ENCODE peak calls at places on chromosomes 12 and 14, in five cellular contexts. T is AG09309, H is OCI-LY7, B is vagina, F is GM23338. M is an unnamed sample.

GRCh38 chr12:72264548-72265175 is 7.5 kb upstream of the TRHDE start:
- DNase-seq in T (no peak), H (peak), B (no peak), F (peak), M (no peak)

GRCh38 chr12:11771356-11771755 is 121.9 kb downstream of the ETV6 start:
- DNase-seq in T (no peak), H (no peak), B (no peak), F (peak), M (peak)

GRCh38 chr14:103545219-103545914 is 16.4 kb downstream of the TRMT61A start:
- DNase-seq in T (no peak), H (no peak), B (no peak), F (no peak), M (no peak)

GRCh38 chr14:89401783-89402182 is 15.2 kb downstream of the FOXN3 start:
- DNase-seq in T (no peak), H (no peak), B (no peak), F (no peak), M (no peak)

GRCh38 chr14:28771168-28771567 is 4.6 kb downstream of the FOXG1 start:
- DNase-seq in T (no peak), H (no peak), B (no peak), F (no peak), M (no peak)

GRCh38 chr14:54738009-54738408 is 164.6 kb downstream of the GCH1 start:
- DNase-seq in T (no peak), H (no peak), B (no peak), F (no peak), M (no peak)

GRCh38 chr14:39251547-39251946 is 17.8 kb downstream of the MIA2 start:
- DNase-seq in T (no peak), H (no peak), B (no peak), F (no peak), M (no peak)

GRCh38 chr12:14396071-14396470 is 30.6 kb downstream of the ATF7IP start:
- DNase-seq in T (no peak), H (peak), B (no peak), F (no peak), M (no peak)

GRCh38 chr14:50359631-50360030 is 37.0 kb downstream of the CDKL1 start:
- DNase-seq in T (no peak), H (no peak), B (no peak), F (no peak), M (no peak)

GRCh38 chr14:71668186-71668912 is 263.9 kb upstream of the RGS6 start:
- DNase-seq in T (no peak), H (no peak), B (no peak), F (no peak), M (no peak)

GRCh38 chr14:55889124-55889523 is 229.1 kb upstream of the PELI2 start:
- DNase-seq in T (no peak), H (no peak), B (no peak), F (no peak), M (no peak)

GRCh38 chr12:103839103-103839502 is 1.9 kb downstream of the NT5DC3 start:
- DNase-seq in T (no peak), H (no peak), B (no peak), F (no peak), M (no peak)
- H3K4me3 ChIP-seq in T (no peak), H (no peak), B (no peak), F (peak), M (peak)

DNA sequence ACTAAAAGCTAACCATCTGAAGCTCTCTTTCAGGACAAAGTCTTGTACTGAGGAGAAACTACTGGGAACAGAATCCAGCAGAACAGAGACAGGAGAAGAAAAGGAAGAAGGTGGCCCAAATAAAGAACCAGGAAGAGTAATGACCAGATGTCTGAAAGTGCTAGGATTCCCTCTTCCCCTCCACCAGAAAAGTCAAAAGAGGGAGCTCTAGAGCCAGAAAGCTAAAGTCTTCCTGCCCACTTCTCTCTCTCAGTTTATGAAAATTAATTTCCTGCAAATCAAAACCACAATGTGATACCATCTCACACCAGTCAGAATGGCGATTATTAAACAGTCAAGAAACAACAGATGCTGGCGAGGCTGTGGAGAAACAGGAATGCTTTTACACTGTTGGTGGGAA is 47.2 kb downstream of the SPPL3 start:
- DNase-seq in T (no peak), H (peak), B (no peak), F (peak), M (no peak)
- TF ChIP-seq CTCF in T (peak), H (peak), B (no peak), F (peak), M (no peak)

GRCh38 chr12:52877242-52877641 is 27.6 kb downstream of the KRT8 start:
- DNase-seq in T (no peak), H (no peak), B (no peak), F (no peak), M (no peak)

GRCh38 chr12:52876371-52876770 is 27.6 kb upstream of the KRT78 start:
- DNase-seq in T (no peak), H (no peak), B (no peak), F (no peak), M (no peak)

GRCh38 chr12:52874573-52875435 is 26.0 kb upstream of the KRT78 start:
- DNase-seq in T (no peak), H (no peak), B (no peak), F (no peak), M (no peak)

GRCh38 chr12:52879394-52880351 is 25.2 kb downstream of the KRT8 start:
- DNase-seq in T (peak), H (peak), B (no peak), F (peak), M (peak)

DNA sequence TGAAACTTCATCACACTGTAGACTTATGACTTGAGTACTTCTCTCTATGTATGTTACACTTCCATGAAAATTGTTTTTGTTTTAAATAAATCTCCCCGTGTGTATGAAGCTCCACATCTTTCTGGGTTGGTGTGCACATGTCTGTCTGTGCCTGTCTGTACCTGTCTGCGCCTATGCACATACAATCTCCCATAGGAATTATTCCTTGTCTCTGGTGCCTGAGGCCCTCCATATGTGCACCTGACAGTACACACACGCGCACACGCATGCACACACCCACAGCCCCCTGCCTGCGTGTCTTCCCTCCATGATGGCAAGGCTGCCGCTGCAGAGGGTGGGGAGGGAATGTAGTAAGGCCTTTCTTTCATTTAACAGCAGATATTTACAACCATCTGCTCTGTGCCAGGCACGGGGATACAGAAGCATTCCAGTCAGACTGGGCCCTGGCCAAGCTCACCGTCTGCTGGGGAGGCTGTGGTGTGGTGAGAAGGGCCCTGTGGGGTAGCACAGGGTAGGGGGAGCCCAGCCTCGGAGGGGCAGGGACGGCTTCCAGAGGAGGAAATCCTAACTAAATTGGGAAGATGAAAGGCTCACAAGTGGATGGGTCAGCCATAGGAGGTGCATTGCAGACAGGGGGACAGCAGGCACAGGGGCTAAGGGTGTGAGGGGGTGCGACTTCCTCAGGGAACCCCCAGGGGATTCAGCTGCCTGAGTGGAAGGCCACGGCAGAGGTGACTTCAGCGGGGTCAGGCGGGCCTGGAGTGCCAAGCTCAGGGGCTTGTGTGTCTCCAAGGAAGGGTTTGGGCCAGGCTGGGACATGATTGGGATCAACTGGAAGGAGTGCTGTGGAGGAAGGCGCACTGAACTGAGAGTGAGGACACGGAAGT is 26.1 kb downstream of the KRT8 start:
- DNase-seq in T (no peak), H (no peak), B (no peak), F (no peak), M (no peak)
- H3K4me3 ChIP-seq in T (no peak), H (no peak), B (peak), F (peak), M (no peak)

DNA sequence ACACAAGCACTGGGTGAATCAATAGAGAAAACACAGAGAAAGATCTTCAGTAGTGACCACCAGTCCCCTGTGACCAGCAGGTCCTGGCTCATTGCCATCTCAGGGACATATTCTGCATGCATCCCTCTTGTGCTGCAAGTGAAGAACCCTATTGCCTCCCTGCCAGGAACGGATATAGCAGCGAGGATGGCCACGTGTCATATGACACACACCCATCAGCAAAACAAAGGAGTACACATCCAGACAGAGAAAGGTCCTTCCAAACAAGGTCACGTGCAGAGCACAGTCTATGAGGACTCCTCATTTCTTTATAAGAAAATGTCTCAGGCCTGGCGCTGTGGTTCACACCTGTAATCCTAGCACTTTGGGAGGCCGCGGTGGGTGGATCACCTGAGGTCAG is 638.4 kb downstream of the FLRT2 start:
- DNase-seq in T (no peak), H (no peak), B (no peak), F (no peak), M (no peak)
- TF ChIP-seq CTCF in T (no peak), H (no peak), B (no peak), F (no peak), M (no peak)

GRCh38 chr12:20805921-20806320 is 4.6 kb upstream of the SLCO1B3 start:
- DNase-seq in T (no peak), H (no peak), B (no peak), F (no peak), M (no peak)
- H3K4me3 ChIP-seq in T (no peak), H (no peak), B (no peak), F (no peak), M (no peak)

GRCh38 chr12:29310899-29311298 is 70.1 kb downstream of the ERGIC2 start:
- DNase-seq in T (no peak), H (no peak), B (no peak), F (no peak), M (no peak)

GRCh38 chr12:29306267-29306666 is 74.7 kb downstream of the ERGIC2 start:
- DNase-seq in T (no peak), H (no peak), B (no peak), F (no peak), M (no peak)

GRCh38 chr12:29314421-29314820 is 66.6 kb downstream of the ERGIC2 start:
- DNase-seq in T (no peak), H (no peak), B (no peak), F (no peak), M (no peak)

GRCh38 chr12:29306682-29307081 is 74.3 kb downstream of the ERGIC2 start:
- DNase-seq in T (no peak), H (no peak), B (no peak), F (no peak), M (no peak)

DNA sequence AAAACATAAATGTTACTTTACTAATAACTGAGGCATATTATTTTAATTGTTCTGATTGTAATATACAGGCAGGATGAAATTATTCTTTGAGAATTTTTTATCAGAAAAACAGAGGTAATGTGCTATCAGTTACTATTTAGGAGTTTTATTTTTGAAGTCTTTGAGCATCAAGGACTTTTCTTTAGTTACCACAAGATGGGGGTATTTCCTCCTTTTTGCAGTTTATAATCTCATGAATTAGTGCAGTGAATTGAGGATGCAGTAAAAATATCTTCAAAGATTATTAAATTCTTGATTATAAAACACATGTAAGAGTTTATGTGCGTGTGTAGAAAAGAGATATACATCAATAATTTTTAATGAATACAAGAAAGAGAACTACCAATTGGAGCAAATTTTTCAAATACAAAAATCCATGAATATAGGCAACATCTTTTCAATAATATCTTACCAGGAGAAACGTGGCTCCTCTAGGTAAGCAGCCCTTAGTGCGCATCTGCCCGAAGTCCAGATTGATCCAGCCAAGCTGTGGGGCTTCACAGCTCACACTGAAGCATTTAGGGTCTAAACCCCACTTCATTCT is 71.6 kb downstream of the ERGIC2 start:
- DNase-seq in T (no peak), H (peak), B (no peak), F (peak), M (no peak)
- TF ChIP-seq CTCF in T (peak), H (peak), B (peak), F (peak), M (peak)

GRCh38 chr14:36065831-36066230 is 110.7 kb downstream of the PTCSC3 start:
- DNase-seq in T (no peak), H (no peak), B (no peak), F (no peak), M (no peak)
- H3K4me3 ChIP-seq in T (no peak), H (no peak), B (no peak), F (no peak), M (no peak)